ENCODE peak calls at places on chromosomes 16 and 17, in ten cellular contexts. D is transverse colon, R is sigmoid colon, J is breast epithelium, G is H1, B is K562, O is HL-60, C is esophagus muscularis mucosa, T is HCT116, H is vagina. S is an unnamed sample.

GRCh38 chr17:17738901-17739300 is 57.6 kb downstream of the RAI1 start:
- DNase-seq in D (peak), R (no peak), J (no peak), G (no peak), B (no peak), O (no peak), C (no peak), T (no peak), H (no peak), S (no peak)

GRCh38 chr16:69482410-69482951 is 58.1 kb downstream of the CYB5B start:
- DNase-seq in D (no peak), R (peak), J (peak), G (no peak), B (no peak), O (no peak), C (no peak), T (no peak), H (no peak), S (peak)

GRCh38 chr17:56727876-56728617 is 105.7 kb downstream of the C17orf67 start:
- DNase-seq in D (no peak), R (no peak), J (peak), G (no peak), B (no peak), O (no peak), C (no peak), T (no peak), H (no peak), S (no peak)

GRCh38 chr16:73949574-73950348 is 346.9 kb upstream of the PSMD7 start:
- DNase-seq in D (no peak), R (no peak), J (no peak), G (no peak), B (no peak), O (no peak), C (no peak), T (no peak), H (no peak), S (no peak)

GRCh38 chr16:15777533-15778203 is 79.2 kb downstream of the MYH11 start:
- DNase-seq in D (no peak), R (peak), J (no peak), G (peak), B (peak), O (peak), C (no peak), T (peak), H (no peak), S (no peak)

GRCh38 chr17:69743091-69743490 is 328.6 kb downstream of the MAP2K6 start:
- DNase-seq in D (no peak), R (no peak), J (no peak), G (no peak), B (no peak), O (no peak), C (no peak), T (no peak), H (no peak), S (no peak)

GRCh38 chr17:7251330-7252175 is at the start of gene CTDNEP1:
- DNase-seq in D (peak), R (peak), J (peak), G (peak), B (peak), O (peak), C (peak), T (peak), H (peak), S (peak)

GRCh38 chr17:50213026-50214015 is 11.9 kb upstream of the COL1A1 start:
- DNase-seq in D (no peak), R (no peak), J (no peak), G (no peak), B (peak), O (no peak), C (no peak), T (no peak), H (no peak), S (peak)

GRCh38 chr16:10078541-10078949 is 103.7 kb downstream of the GRIN2A start:
- DNase-seq in D (no peak), R (no peak), J (no peak), G (peak), B (no peak), O (no peak), C (no peak), T (no peak), H (no peak), S (no peak)

GRCh38 chr17:2383628-2384167 is 17.2 kb downstream of the MNT start:
- DNase-seq in D (no peak), R (no peak), J (no peak), G (no peak), B (no peak), O (no peak), C (no peak), T (no peak), H (no peak), S (no peak)

GRCh38 chr17:64017381-64017980 is 3.0 kb downstream of the ICAM2 start:
- DNase-seq in D (no peak), R (no peak), J (no peak), G (no peak), B (no peak), O (no peak), C (no peak), T (no peak), H (no peak), S (no peak)

GRCh38 chr17:6215071-6216035 is 145.2 kb downstream of the WSCD1 start:
- DNase-seq in D (no peak), R (no peak), J (no peak), G (no peak), B (no peak), O (no peak), C (peak), T (no peak), H (no peak), S (no peak)

GRCh38 chr17:1764274-1764673 is 2.4 kb downstream of the SERPINF1 start:
- DNase-seq in D (peak), R (peak), J (peak), G (no peak), B (no peak), O (no peak), C (peak), T (no peak), H (no peak), S (peak)

GRCh38 chr17:58630883-58631522 is 60.8 kb downstream of the TEX14 start:
- DNase-seq in D (peak), R (peak), J (peak), G (peak), B (peak), O (no peak), C (no peak), T (peak), H (no peak), S (peak)

GRCh38 chr17:67312265-67312664 is 54.1 kb downstream of the PSMD12 start:
- DNase-seq in D (no peak), R (no peak), J (no peak), G (no peak), B (no peak), O (no peak), C (no peak), T (no peak), H (no peak), S (no peak)

GRCh38 chr17:39808409-39808997 is 55.6 kb downstream of the IKZF3 start:
- DNase-seq in D (no peak), R (no peak), J (no peak), G (no peak), B (no peak), O (no peak), C (no peak), T (no peak), H (no peak), S (no peak)

GRCh38 chr16:55494994-55495421 is 13.9 kb upstream of the LPCAT2 start:
- DNase-seq in D (peak), R (peak), J (no peak), G (no peak), B (no peak), O (no peak), C (peak), T (no peak), H (peak), S (peak)

GRCh38 chr16:69798466-69798865 is 36.3 kb downstream of the WWP2 start:
- DNase-seq in D (no peak), R (no peak), J (no peak), G (no peak), B (no peak), O (no peak), C (no peak), T (no peak), H (no peak), S (no peak)

GRCh38 chr16:30381351-30382041 is 865 bp downstream of the SEPTIN1 start:
- DNase-seq in D (no peak), R (no peak), J (no peak), G (no peak), B (peak), O (no peak), C (no peak), T (no peak), H (no peak), S (no peak)

GRCh38 chr17:82863941-82864720 is 24.3 kb upstream of the ZNF750 start:
- DNase-seq in D (peak), R (no peak), J (peak), G (no peak), B (peak), O (no peak), C (no peak), T (peak), H (no peak), S (peak)

GRCh38 chr16:50144211-50144610 is 8.9 kb upstream of the TENT4B start:
- DNase-seq in D (no peak), R (no peak), J (no peak), G (no peak), B (no peak), O (no peak), C (no peak), T (no peak), H (no peak), S (no peak)

GRCh38 chr17:38875477-38876080 is 5.7 kb downstream of the LASP1 start:
- DNase-seq in D (no peak), R (no peak), J (no peak), G (no peak), B (no peak), O (no peak), C (no peak), T (no peak), H (no peak), S (no peak)

GRCh38 chr17:82489117-82489516 is 30.4 kb upstream of the FOXK2 start:
- DNase-seq in D (no peak), R (peak), J (no peak), G (no peak), B (no peak), O (no peak), C (no peak), T (no peak), H (no peak), S (no peak)

GRCh38 chr16:75203106-75203505 is 3.9 kb downstream of the CTRB2 start:
- DNase-seq in D (no peak), R (peak), J (no peak), G (no peak), B (no peak), O (no peak), C (no peak), T (no peak), H (no peak), S (no peak)

GRCh38 chr17:41766135-41766534 is 20.4 kb downstream of the JUP start:
- DNase-seq in D (no peak), R (no peak), J (no peak), G (no peak), B (no peak), O (no peak), C (no peak), T (no peak), H (no peak), S (no peak)
- TF ChIP-seq POLR2AphosphoS5 in D (no peak), R (no peak), J (no peak), G (no peak), B (no peak), O (no peak), C (no peak), T (no peak), H (no peak), S (no peak)

GRCh38 chr17:41835800-41836549 is at the start of gene NT5C3B:
- DNase-seq in D (peak), R (peak), J (peak), G (no peak), B (peak), O (no peak), C (no peak), T (peak), H (no peak), S (peak)
- TF ChIP-seq POLR2AphosphoS5 in D (no peak), R (peak), J (no peak), G (no peak), B (no peak), O (no peak), C (peak), T (peak), H (peak), S (no peak)

GRCh38 chr17:76927577-76927976 is 59.4 kb downstream of the MGAT5B start:
- DNase-seq in D (no peak), R (no peak), J (no peak), G (no peak), B (no peak), O (no peak), C (no peak), T (no peak), H (no peak), S (no peak)

GRCh38 chr17:76924345-76925332 is 56.4 kb downstream of the MGAT5B start:
- DNase-seq in D (no peak), R (no peak), J (no peak), G (no peak), B (no peak), O (no peak), C (no peak), T (no peak), H (no peak), S (no peak)

GRCh38 chr17:76923491-76923890 is 55.3 kb downstream of the MGAT5B start:
- DNase-seq in D (no peak), R (no peak), J (no peak), G (no peak), B (no peak), O (no peak), C (no peak), T (no peak), H (no peak), S (no peak)

GRCh38 chr17:76926237-76926866 is 58.1 kb downstream of the MGAT5B start:
- DNase-seq in D (no peak), R (no peak), J (no peak), G (no peak), B (no peak), O (no peak), C (no peak), T (no peak), H (no peak), S (no peak)

DNA sequence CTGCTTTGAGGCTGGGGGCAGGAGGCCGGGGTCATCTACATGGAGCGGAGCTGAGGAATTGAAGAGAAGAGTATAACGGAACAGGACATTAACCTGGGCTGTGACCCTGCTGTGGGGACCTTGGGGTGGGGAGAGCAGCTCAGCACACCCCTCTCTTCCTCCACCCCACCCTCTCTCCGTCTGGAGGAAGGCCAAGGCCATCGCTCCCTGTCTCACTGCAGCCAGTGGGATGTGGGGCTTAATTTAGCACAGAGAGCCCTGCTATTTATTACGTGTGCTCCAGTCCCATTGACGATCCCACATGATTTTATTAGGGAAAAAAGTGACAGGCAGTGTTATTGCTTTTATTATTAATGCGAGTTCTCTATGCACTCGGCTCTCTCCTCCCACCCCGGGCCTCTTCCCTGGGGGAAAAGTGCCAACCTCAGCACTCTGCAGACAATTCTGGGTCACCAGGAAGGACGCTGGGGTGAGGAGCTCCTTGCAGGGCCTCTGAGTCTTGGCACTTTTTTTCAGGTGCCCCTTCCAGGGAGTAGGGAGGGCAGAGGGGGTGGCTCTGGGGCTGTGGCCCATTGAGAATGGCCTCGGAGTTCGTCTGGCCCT is 57.2 kb downstream of the MGAT5B start:
- DNase-seq in D (no peak), R (no peak), J (no peak), G (no peak), B (no peak), O (no peak), C (no peak), T (no peak), H (no peak), S (no peak)
- TF ChIP-seq POLR2AphosphoS5 in D (no peak), R (no peak), J (no peak), G (no peak), B (no peak), O (no peak), C (no peak), T (no peak), H (no peak), S (no peak)

GRCh38 chr16:80996688-80997138 is 10.0 kb downstream of the CMC2 start:
- DNase-seq in D (no peak), R (no peak), J (no peak), G (no peak), B (no peak), O (no peak), C (no peak), T (no peak), H (no peak), S (no peak)

GRCh38 chr16:80993293-80993691 is 13.4 kb downstream of the CMC2 start:
- DNase-seq in D (no peak), R (no peak), J (no peak), G (no peak), B (no peak), O (no peak), C (no peak), T (no peak), H (no peak), S (peak)

GRCh38 chr16:80991792-80992430 is 14.8 kb downstream of the CMC2 start:
- DNase-seq in D (no peak), R (no peak), J (no peak), G (no peak), B (no peak), O (no peak), C (no peak), T (no peak), H (no peak), S (no peak)

GRCh38 chr16:80992676-80993292 is 13.9 kb downstream of the CMC2 start:
- DNase-seq in D (no peak), R (no peak), J (no peak), G (no peak), B (no peak), O (no peak), C (no peak), T (no peak), H (no peak), S (no peak)

GRCh38 chr16:80994451-80994850 is 12.2 kb downstream of the CMC2 start:
- DNase-seq in D (no peak), R (no peak), J (no peak), G (no peak), B (no peak), O (no peak), C (no peak), T (no peak), H (no peak), S (no peak)
- TF ChIP-seq POLR2AphosphoS5 in D (no peak), R (no peak), J (no peak), G (no peak), B (no peak), O (no peak), C (no peak), T (no peak), H (no peak), S (no peak)

GRCh38 chr17:15952048-15952532 is 7.2 kb downstream of the ADORA2B start:
- DNase-seq in D (no peak), R (peak), J (no peak), G (no peak), B (no peak), O (no peak), C (no peak), T (no peak), H (no peak), S (no peak)

GRCh38 chr17:15951368-15952047 is 6.6 kb downstream of the ADORA2B start:
- DNase-seq in D (no peak), R (peak), J (no peak), G (no peak), B (no peak), O (no peak), C (no peak), T (no peak), H (no peak), S (no peak)

GRCh38 chr17:15955793-15956541 is 11.0 kb downstream of the ADORA2B start:
- DNase-seq in D (no peak), R (peak), J (no peak), G (no peak), B (peak), O (no peak), C (no peak), T (no peak), H (no peak), S (no peak)

GRCh38 chr17:15952916-15953865 is 8.3 kb downstream of the ADORA2B start:
- DNase-seq in D (no peak), R (peak), J (no peak), G (no peak), B (no peak), O (no peak), C (no peak), T (no peak), H (no peak), S (no peak)

GRCh38 chr17:15954222-15954621 is 9.3 kb downstream of the ADORA2B start:
- DNase-seq in D (no peak), R (peak), J (no peak), G (no peak), B (no peak), O (no peak), C (no peak), T (peak), H (no peak), S (no peak)
- TF ChIP-seq POLR2AphosphoS5 in D (no peak), R (no peak), J (no peak), G (no peak), B (no peak), O (no peak), C (no peak), T (peak), H (no peak), S (no peak)